ENCODE peak calls at places on chromosomes 3 and 15, in six cellular contexts. W is D721Med; Y is fibroblast of pulmonary artery; F is hypothalamus; M is activated gamma-delta T cell treated with Interleukin-2 at 50 U/mL for 16 hours; U is stimulated activated CD4-positive, alpha-beta T cell treated with anti-CD3 and anti-CD28 coated beads, Interleukin-2, amount 100 ng/mL, for 48 hours. V is an unnamed sample.

GRCh38 chr15:90015749-90016148 is 14.6 kb downstream of the ZNF710 start:
- DNase-seq in F (no peak), U (no peak), Y (no peak), M (no peak), W (no peak), V (no peak)

GRCh38 chr3:195200010-195200822 is 70.7 kb downstream of the XXYLT1 start:
- DNase-seq in F (no peak), M (no peak), Y (no peak), W (no peak), U (no peak), V (no peak)

GRCh38 chr3:142947799-142948575 is 15.5 kb downstream of the PAQR9 start:
- DNase-seq in M (no peak), F (no peak), W (no peak), Y (no peak), U (no peak), V (peak; percentile 9)

GRCh38 chr3:57946970-57947381 is 61.2 kb upstream of the FLNB start:
- DNase-seq in M (no peak), W (no peak), F (no peak), Y (no peak), U (no peak), V (no peak)

GRCh38 chr3:150254199-150254786 is 153.8 kb upstream of the TSC22D2 start:
- DNase-seq in M (no peak), W (no peak), F (no peak), Y (no peak), U (no peak), V (no peak)

GRCh38 chr3:71813073-71813472 is 28.1 kb upstream of the PROK2 start:
- DNase-seq in M (no peak), U (no peak), F (no peak), Y (no peak), W (no peak), V (no peak)

GRCh38 chr15:65791335-65792129 is 561 bp downstream of the DENND4A start:
- DNase-seq in M (peak; percentile 39), F (peak; percentile 88), Y (peak; percentile 56), W (no peak), U (peak; percentile 20), V (peak; percentile 38)

GRCh38 chr3:197380786-197381185 is 82.4 kb upstream of the DLG1 start:
- DNase-seq in Y (no peak), U (no peak), M (no peak), W (no peak), F (no peak), V (no peak)

GRCh38 chr3:131912255-131912654 is 122.6 kb downstream of the CPNE4 start:
- DNase-seq in Y (no peak), M (no peak), W (no peak), F (no peak), U (no peak), V (no peak)